ENCODE peak calls at places on chromosomes 2 and 18, in four cellular contexts. One of them, this sample, is unnamed.

GRCh38 chr2:288002-288742 is at the start of gene ALKAL2:
- DNase-seq in upper lobe of right lung: peak
- DNase-seq in right atrium auricular region: no peak
- DNase-seq in MM.1S: no peak
- DNase-seq in this sample: no peak

GRCh38 chr2:8230466-8230865 is 451.4 kb upstream of the ID2 start:
- DNase-seq in MM.1S: no peak
- DNase-seq in upper lobe of right lung: no peak
- DNase-seq in right atrium auricular region: no peak
- DNase-seq in this sample: no peak

GRCh38 chr2:190696792-190697398 is 48.0 kb downstream of the NAB1 start:
- DNase-seq in right atrium auricular region: no peak
- DNase-seq in MM.1S: no peak
- DNase-seq in upper lobe of right lung: no peak
- DNase-seq in this sample: no peak

GRCh38 chr2:47520302-47520630 is 117.3 kb downstream of the MSH2 start:
- DNase-seq in MM.1S: no peak
- DNase-seq in right atrium auricular region: no peak
- DNase-seq in upper lobe of right lung: no peak
- DNase-seq in this sample: no peak

GRCh38 chr2:8679827-8680731 is 1.8 kb upstream of the ID2 start:
- DNase-seq in MM.1S: no peak
- DNase-seq in right atrium auricular region: no peak
- DNase-seq in upper lobe of right lung: peak
- DNase-seq in this sample: no peak

GRCh38 chr2:149438260-149438960 is 108.0 kb downstream of the LYPD6 start:
- DNase-seq in upper lobe of right lung: no peak
- DNase-seq in MM.1S: no peak
- DNase-seq in right atrium auricular region: no peak
- DNase-seq in this sample: no peak

GRCh38 chr18:62516242-62516641 is 6.6 kb upstream of the ZCCHC2 start:
- DNase-seq in upper lobe of right lung: no peak
- DNase-seq in MM.1S: no peak
- DNase-seq in right atrium auricular region: no peak
- DNase-seq in this sample: no peak

GRCh38 chr2:200765139-200765951 is 46.4 kb upstream of the BZW1 start:
- DNase-seq in MM.1S: no peak
- DNase-seq in upper lobe of right lung: no peak
- DNase-seq in right atrium auricular region: no peak
- DNase-seq in this sample: peak

GRCh38 chr2:74632209-74632938 is 15.8 kb downstream of the M1AP start:
- DNase-seq in MM.1S: no peak
- DNase-seq in upper lobe of right lung: no peak
- DNase-seq in right atrium auricular region: no peak
- DNase-seq in this sample: no peak

GRCh38 chr2:232981356-232981755 is 31.7 kb downstream of the NGEF start:
- DNase-seq in upper lobe of right lung: no peak
- DNase-seq in MM.1S: no peak
- DNase-seq in right atrium auricular region: no peak
- DNase-seq in this sample: no peak

GRCh38 chr2:104599802-104600510 is 254.0 kb upstream of the POU3F3 start:
- DNase-seq in MM.1S: no peak
- DNase-seq in right atrium auricular region: no peak
- DNase-seq in upper lobe of right lung: no peak
- DNase-seq in this sample: peak

GRCh38 chr2:94762600-94762999 is 108.6 kb upstream of the TEKT4 start:
- DNase-seq in right atrium auricular region: no peak
- DNase-seq in MM.1S: no peak
- DNase-seq in upper lobe of right lung: no peak
- DNase-seq in this sample: no peak

GRCh38 chr2:164847966-164848365 is 6.3 kb upstream of the COBLL1 start:
- DNase-seq in MM.1S: no peak
- DNase-seq in right atrium auricular region: no peak
- DNase-seq in upper lobe of right lung: no peak
- DNase-seq in this sample: no peak

GRCh38 chr2:118320640-118321039 is 232.4 kb downstream of the INSIG2 start:
- DNase-seq in right atrium auricular region: no peak
- DNase-seq in upper lobe of right lung: no peak
- DNase-seq in MM.1S: no peak
- DNase-seq in this sample: no peak

GRCh38 chr2:147660680-147661079 is 184.1 kb upstream of the ACVR2A start:
- DNase-seq in right atrium auricular region: no peak
- DNase-seq in MM.1S: no peak
- DNase-seq in upper lobe of right lung: no peak
- DNase-seq in this sample: no peak

GRCh38 chr18:76246579-76246978 is 248.5 kb downstream of the ZNF516 start:
- DNase-seq in upper lobe of right lung: no peak
- DNase-seq in MM.1S: no peak
- DNase-seq in right atrium auricular region: no peak
- DNase-seq in this sample: no peak

GRCh38 chr18:32259553-32259952 is 69.7 kb downstream of the MEP1B start:
- DNase-seq in right atrium auricular region: no peak
- DNase-seq in MM.1S: no peak
- DNase-seq in upper lobe of right lung: no peak
- DNase-seq in this sample: no peak

GRCh38 chr2:153519260-153519875 is 40.8 kb upstream of the RPRM start:
- DNase-seq in MM.1S: peak
- DNase-seq in right atrium auricular region: no peak
- DNase-seq in upper lobe of right lung: peak
- DNase-seq in this sample: no peak

GRCh38 chr2:24830351-24830750 is 37.1 kb downstream of the CENPO start:
- DNase-seq in upper lobe of right lung: no peak
- DNase-seq in MM.1S: no peak
- DNase-seq in right atrium auricular region: no peak
- DNase-seq in this sample: no peak

GRCh38 chr2:127469051-127469450 is 50.8 kb downstream of the PROC start:
- DNase-seq in right atrium auricular region: no peak
- DNase-seq in MM.1S: no peak
- DNase-seq in upper lobe of right lung: no peak
- DNase-seq in this sample: no peak

GRCh38 chr2:127465258-127465657 is 47.0 kb downstream of the PROC start:
- DNase-seq in upper lobe of right lung: no peak
- DNase-seq in right atrium auricular region: no peak
- DNase-seq in MM.1S: no peak
- DNase-seq in this sample: no peak

GRCh38 chr2:127471286-127471983 is 53.2 kb downstream of the PROC start:
- DNase-seq in MM.1S: no peak
- DNase-seq in right atrium auricular region: no peak
- DNase-seq in upper lobe of right lung: no peak
- DNase-seq in this sample: no peak

GRCh38 chr2:127472268-127472667 is 54.0 kb downstream of the IWS1 start:
- DNase-seq in MM.1S: no peak
- DNase-seq in right atrium auricular region: no peak
- DNase-seq in upper lobe of right lung: no peak
- DNase-seq in this sample: no peak

GRCh38 chr2:127469974-127470373 is 51.7 kb downstream of the PROC start:
- DNase-seq in MM.1S: no peak
- DNase-seq in upper lobe of right lung: no peak
- DNase-seq in right atrium auricular region: no peak
- DNase-seq in this sample: no peak
- H3K4me3 ChIP-seq in MM.1S: no peak
- H3K4me3 ChIP-seq in upper lobe of right lung: no peak
- H3K4me3 ChIP-seq in right atrium auricular region: no peak
- H3K4me3 ChIP-seq in this sample: no peak

DNA sequence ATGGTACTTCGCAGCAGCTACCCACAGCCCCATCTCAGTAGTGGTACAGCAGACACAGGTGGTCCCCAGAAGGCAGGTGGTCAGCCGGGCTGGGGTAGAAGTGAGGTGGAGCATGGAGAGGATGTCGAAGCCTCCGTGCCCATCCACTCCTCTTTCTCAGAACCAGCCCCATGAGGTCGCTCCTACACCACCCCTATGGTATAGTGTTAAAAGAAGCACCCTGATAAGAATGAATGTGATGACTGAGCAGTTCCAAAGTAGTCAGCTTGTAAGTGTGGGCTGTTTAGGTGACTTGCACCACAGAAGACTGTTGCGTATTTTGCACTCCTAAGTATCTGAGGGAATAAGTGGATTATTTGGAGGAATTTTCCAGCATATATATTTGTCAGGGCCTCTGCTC is 111.3 kb downstream of the WDSUB1 start:
- DNase-seq in MM.1S: no peak
- DNase-seq in upper lobe of right lung: no peak
- DNase-seq in right atrium auricular region: no peak
- DNase-seq in this sample: no peak
- TF ChIP-seq CTCF in MM.1S: no peak
- TF ChIP-seq CTCF in upper lobe of right lung: no peak
- TF ChIP-seq CTCF in right atrium auricular region: peak
- TF ChIP-seq CTCF in this sample: no peak

GRCh38 chr2:43657241-43657640 is 19.0 kb downstream of the C1GALT1C1L start:
- DNase-seq in right atrium auricular region: no peak
- DNase-seq in MM.1S: no peak
- DNase-seq in upper lobe of right lung: no peak
- DNase-seq in this sample: no peak
- H3K4me3 ChIP-seq in right atrium auricular region: no peak
- H3K4me3 ChIP-seq in MM.1S: no peak
- H3K4me3 ChIP-seq in upper lobe of right lung: no peak
- H3K4me3 ChIP-seq in this sample: no peak

GRCh38 chr2:66445781-66446177 is 10.9 kb downstream of the MEIS1 start:
- DNase-seq in MM.1S: no peak
- DNase-seq in right atrium auricular region: no peak
- DNase-seq in upper lobe of right lung: no peak
- DNase-seq in this sample: no peak
- TF ChIP-seq CTCF in MM.1S: no peak
- TF ChIP-seq CTCF in right atrium auricular region: peak
- TF ChIP-seq CTCF in upper lobe of right lung: peak
- TF ChIP-seq CTCF in this sample: peak

GRCh38 chr2:44682459-44682858 is 259.0 kb upstream of the SIX3 start:
- DNase-seq in right atrium auricular region: no peak
- DNase-seq in upper lobe of right lung: no peak
- DNase-seq in MM.1S: no peak
- DNase-seq in this sample: no peak
- H3K4me3 ChIP-seq in right atrium auricular region: no peak
- H3K4me3 ChIP-seq in upper lobe of right lung: no peak
- H3K4me3 ChIP-seq in MM.1S: no peak
- H3K4me3 ChIP-seq in this sample: no peak

GRCh38 chr2:61433606-61434005 is 37.3 kb downstream of the USP34 start:
- DNase-seq in upper lobe of right lung: no peak
- DNase-seq in right atrium auricular region: no peak
- DNase-seq in MM.1S: no peak
- DNase-seq in this sample: no peak
- TF ChIP-seq CTCF in upper lobe of right lung: no peak
- TF ChIP-seq CTCF in right atrium auricular region: no peak
- TF ChIP-seq CTCF in MM.1S: no peak
- TF ChIP-seq CTCF in this sample: no peak

GRCh38 chr2:65608391-65608790 is 176.0 kb upstream of the SPRED2 start:
- DNase-seq in MM.1S: no peak
- DNase-seq in upper lobe of right lung: no peak
- DNase-seq in right atrium auricular region: no peak
- DNase-seq in this sample: no peak

GRCh38 chr2:65602851-65603250 is 170.5 kb upstream of the SPRED2 start:
- DNase-seq in MM.1S: no peak
- DNase-seq in upper lobe of right lung: no peak
- DNase-seq in right atrium auricular region: no peak
- DNase-seq in this sample: no peak

GRCh38 chr2:65604246-65604645 is 171.8 kb upstream of the SPRED2 start:
- DNase-seq in right atrium auricular region: no peak
- DNase-seq in MM.1S: no peak
- DNase-seq in upper lobe of right lung: no peak
- DNase-seq in this sample: no peak

GRCh38 chr2:65607906-65608305 is 175.5 kb upstream of the SPRED2 start:
- DNase-seq in upper lobe of right lung: no peak
- DNase-seq in MM.1S: no peak
- DNase-seq in right atrium auricular region: no peak
- DNase-seq in this sample: no peak

GRCh38 chr2:65605427-65606058 is 173.1 kb upstream of the SPRED2 start:
- DNase-seq in MM.1S: peak
- DNase-seq in upper lobe of right lung: no peak
- DNase-seq in right atrium auricular region: no peak
- DNase-seq in this sample: no peak
- H3K4me3 ChIP-seq in MM.1S: peak
- H3K4me3 ChIP-seq in upper lobe of right lung: no peak
- H3K4me3 ChIP-seq in right atrium auricular region: no peak
- H3K4me3 ChIP-seq in this sample: no peak

GRCh38 chr2:198717451-198717850 is 740.3 kb downstream of the SATB2 start:
- DNase-seq in MM.1S: no peak
- DNase-seq in upper lobe of right lung: no peak
- DNase-seq in right atrium auricular region: no peak
- DNase-seq in this sample: no peak
- TF ChIP-seq CTCF in MM.1S: no peak
- TF ChIP-seq CTCF in upper lobe of right lung: no peak
- TF ChIP-seq CTCF in right atrium auricular region: no peak
- TF ChIP-seq CTCF in this sample: no peak

DNA sequence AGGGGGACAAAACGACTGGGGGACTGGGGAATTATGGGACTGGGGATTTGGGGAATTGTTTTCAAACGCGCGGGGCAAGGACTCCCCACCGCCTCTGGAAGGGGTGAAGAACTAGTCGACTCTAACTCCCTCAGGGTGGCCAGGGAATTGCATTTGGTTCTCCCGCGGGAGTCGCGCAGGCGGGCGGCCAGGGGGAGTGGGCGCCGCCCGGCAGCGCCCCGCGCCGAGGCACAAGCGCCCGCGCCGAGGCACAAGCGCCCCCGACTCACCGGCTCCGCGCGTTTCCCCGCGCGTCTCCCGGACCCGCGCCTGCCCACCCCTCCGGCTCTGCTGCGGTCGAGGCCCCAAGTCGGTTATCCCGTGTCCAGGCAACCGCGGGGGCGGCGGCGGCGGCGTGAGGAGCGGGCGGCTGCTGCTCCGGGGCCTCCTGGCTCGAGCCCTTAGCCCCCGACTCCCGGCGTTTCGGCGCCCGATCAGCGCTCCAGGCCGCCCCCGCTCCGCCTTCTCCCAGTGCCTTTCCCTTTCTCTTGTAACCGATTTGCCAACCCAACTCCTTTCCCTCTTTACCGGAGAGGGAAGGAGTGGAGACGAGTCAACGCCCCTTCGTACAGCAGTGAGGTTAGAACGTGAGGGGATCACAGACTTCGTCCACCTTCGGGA is at the start of gene CCDC178:
- DNase-seq in right atrium auricular region: no peak
- DNase-seq in MM.1S: no peak
- DNase-seq in upper lobe of right lung: peak
- DNase-seq in this sample: no peak
- H3K4me3 ChIP-seq in right atrium auricular region: peak
- H3K4me3 ChIP-seq in MM.1S: no peak
- H3K4me3 ChIP-seq in upper lobe of right lung: peak
- H3K4me3 ChIP-seq in this sample: peak